ENCODE peak calls at places on chromosome 7, in seven cellular contexts. F is upper lobe of right lung, A is PC-9, G is astrocyte, D is tibial artery, U is Peyer's patch, P is pancreas. X is an unnamed sample. For H3K36me3, the result is how much of the 10 kb centered on the place peaks cover.

GRCh38 chr7:106618480-106618879 is 42.5 kb downstream of the CCDC71L start:
- DNase-seq in U (no peak), A (no peak), F (no peak), P (no peak), G (peak), D (no peak), X (no peak)

GRCh38 chr7:142409471-142409870 is 151.6 kb upstream of the PRSS58 start:
- DNase-seq in A (no peak), P (no peak), U (no peak), D (no peak), F (no peak), G (no peak), X (no peak)

GRCh38 chr7:6647541-6647940 is 10.4 kb downstream of the ZNF316 start:
- DNase-seq in F (no peak), A (no peak), P (no peak), D (no peak), U (no peak), G (no peak), X (no peak)

GRCh38 chr7:6306471-6306870 is 34.0 kb upstream of the CYTH3 start:
- DNase-seq in G (peak), P (no peak), D (no peak), U (no peak), F (no peak), A (peak), X (no peak)

GRCh38 chr7:114158854-114159253 is 240.0 kb upstream of the PPP1R3A start:
- DNase-seq in U (no peak), P (no peak), A (no peak), D (no peak), G (no peak), F (no peak), X (no peak)

GRCh38 chr7:21011153-21011552 is 224.5 kb upstream of the SP8 start:
- DNase-seq in D (no peak), U (no peak), A (peak), F (no peak), G (no peak), P (no peak), X (no peak)

GRCh38 chr7:130615583-130615982 is 53.0 kb downstream of the COPG2 start:
- DNase-seq in G (no peak), A (no peak), P (no peak), U (no peak), F (no peak), D (no peak), X (no peak)

GRCh38 chr7:13179011-13179574 is 491.7 kb downstream of the ARL4A start:
- DNase-seq in P (no peak), G (no peak), U (no peak), A (no peak), D (no peak), F (no peak), X (no peak)

GRCh38 chr7:132609906-132610520 is 33.7 kb upstream of the PLXNA4 start:
- DNase-seq in D (no peak), F (no peak), A (no peak), G (no peak), P (no peak), U (no peak), X (no peak)

GRCh38 chr7:148912151-148912550 is 28.1 kb upstream of the EZH2 start:
- DNase-seq in P (no peak), A (no peak), U (no peak), F (no peak), G (no peak), D (no peak), X (no peak)

GRCh38 chr7:66308411-66308810 is 103.3 kb downstream of the TPST1 start:
- DNase-seq in U (no peak), G (peak), F (no peak), D (no peak), A (no peak), P (no peak), X (no peak)

GRCh38 chr7:125061776-125062397 is 132.3 kb upstream of the POT1 start:
- DNase-seq in A (peak), U (no peak), D (no peak), P (no peak), F (no peak), G (peak), X (no peak)

GRCh38 chr7:155188821-155189599 is 108.7 kb upstream of the INSIG1 start:
- DNase-seq in P (no peak), U (no peak), D (no peak), G (peak), F (no peak), A (no peak), X (no peak)

GRCh38 chr7:105565190-105565589 is 16.1 kb downstream of the EFCAB10 start:
- DNase-seq in A (no peak), D (no peak), P (no peak), G (no peak), U (no peak), F (no peak), X (no peak)
- H3K36me3 ChIP-seq in A (under half), D (half or more), P (half or more), G (under half), U (under half), F (half or more), X (under half)

GRCh38 chr7:2687338-2687869 is 598 bp upstream of the AMZ1 start:
- DNase-seq in U (no peak), P (no peak), G (peak), A (no peak), D (no peak), F (no peak), X (no peak)
- H3K4me3 ChIP-seq in U (no peak), P (no peak), G (peak), A (no peak), D (peak), F (no peak), X (no peak)

DNA sequence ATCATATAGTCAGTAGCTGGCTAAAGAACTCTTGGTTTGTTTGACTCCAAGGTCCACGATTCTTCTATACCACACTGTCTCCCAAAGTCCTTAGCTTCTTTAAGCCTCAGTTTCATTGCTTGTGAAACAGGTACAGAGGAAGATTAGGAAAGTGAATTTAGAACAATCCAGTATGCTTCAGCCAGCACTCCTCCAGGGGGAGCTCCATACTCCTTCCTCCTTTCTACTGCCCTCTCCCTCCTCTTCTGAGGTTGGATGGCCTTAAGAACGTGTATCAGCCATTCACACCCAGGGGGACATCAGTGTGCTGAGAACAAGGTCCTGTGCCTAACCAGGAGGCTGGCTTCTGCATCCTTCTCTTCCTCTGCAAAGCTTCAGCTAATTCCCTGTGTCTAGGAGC is 54.8 kb upstream of the CALD1 start:
- DNase-seq in A (peak), D (no peak), G (no peak), F (no peak), P (no peak), U (no peak), X (no peak)
- TF ChIP-seq CTCF in A (peak), D (peak), G (peak), F (peak), P (no peak), U (no peak), X (no peak)

DNA sequence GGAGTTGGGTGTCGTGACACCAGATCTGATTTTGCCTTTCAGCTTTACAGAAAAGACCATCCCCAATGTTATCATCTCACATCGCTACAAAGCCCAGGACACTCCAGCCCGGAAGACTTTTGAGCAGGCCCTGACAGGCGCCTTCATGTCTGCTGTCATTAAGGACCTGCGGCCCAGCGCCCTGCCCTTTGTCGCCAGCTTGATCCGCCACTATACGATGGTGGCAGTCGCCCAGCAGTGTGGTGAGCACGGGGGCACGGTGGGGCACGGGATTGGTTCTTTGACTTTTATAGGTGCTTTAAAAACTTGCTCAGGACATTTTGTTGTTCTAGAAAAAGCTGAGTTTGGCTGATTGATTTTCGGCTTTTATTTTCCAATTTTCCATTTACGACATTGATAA is 48.8 kb downstream of the TRRAP start:
- DNase-seq in G (no peak), D (no peak), F (no peak), A (no peak), U (no peak), P (no peak), X (no peak)
- H3K36me3 ChIP-seq in G (half or more), D (half or more), F (half or more), A (under half), U (under half), P (half or more), X (half or more)